ENCODE peak calls at places on chromosomes 4 and X, in ten cellular contexts. Y, I, T, B, D, S, Z, U, L and E are unnamed samples.

GRCh38 chrX:32842053-32842452 is 369.3 kb downstream of the DMD start:
- DNase-seq in Y (no peak), S (no peak), B (no peak), U (no peak), Z (no peak), T (no peak), D (no peak), I (no peak), L (no peak), E (no peak)

GRCh38 chrX:119501511-119502148 is 33.4 kb downstream of the SLC25A5 start:
- DNase-seq in Z (no peak), S (no peak), Y (no peak), D (no peak), L (no peak), B (no peak), T (no peak), I (no peak), U (no peak), E (no peak)

GRCh38 chr4:111213520-111213919 is 590.6 kb upstream of the PITX2 start:
- DNase-seq in D (no peak), I (no peak), B (no peak), T (no peak), Y (peak; percentile 36), Z (no peak), L (no peak), S (no peak), U (no peak), E (no peak)

GRCh38 chr4:4480685-4481393 is 61.0 kb downstream of the STX18 start:
- DNase-seq in U (peak; percentile 37), I (no peak), D (no peak), B (peak; percentile 34), T (no peak), S (peak; percentile 19), L (no peak), Y (no peak), Z (peak; percentile 38), E (no peak)

GRCh38 chr4:105451346-105451745 is 22.5 kb downstream of the PPA2 start:
- DNase-seq in U (no peak), B (no peak), Y (no peak), L (no peak), T (no peak), Z (no peak), D (no peak), I (no peak), S (no peak), E (no peak)

GRCh38 chr4:144288011-144288903 is 147.7 kb upstream of the GYPA start:
- DNase-seq in D (no peak), B (no peak), Z (no peak), I (no peak), U (no peak), S (no peak), L (no peak), Y (no peak), T (no peak), E (no peak)

GRCh38 chr4:148092316-148093014 is 349.7 kb downstream of the NR3C2 start:
- DNase-seq in L (no peak), Z (no peak), Y (no peak), S (no peak), I (no peak), B (no peak), D (no peak), U (no peak), T (no peak), E (no peak)

GRCh38 chr4:76984127-76984526 is 34.6 kb downstream of the SEPTIN11 start:
- DNase-seq in D (no peak), U (peak; percentile 77), Y (no peak), S (peak; percentile 9), L (no peak), I (no peak), Z (peak; percentile 67), B (no peak), T (peak; percentile 58), E (no peak)

GRCh38 chrX:149962859-149963757 is 24.8 kb upstream of the EOLA2 start:
- DNase-seq in D (peak; percentile 12), I (peak; percentile 33), Y (no peak), U (peak; percentile 70), S (peak; percentile 57), B (peak; percentile 26), Z (peak; percentile 73), L (peak; percentile 2), T (peak; percentile 39), E (peak; percentile 48)

GRCh38 chrX:21840199-21840557 is 761 bp downstream of the MBTPS2 start:
- DNase-seq in S (no peak), Y (no peak), I (no peak), T (no peak), B (no peak), Z (no peak), D (no peak), L (peak; percentile 10), U (peak; percentile 31), E (no peak)

GRCh38 chr4:86924805-86925204 is 10.0 kb upstream of the AFF1 start:
- DNase-seq in T (no peak), Z (peak; percentile 88), U (peak; percentile 86), D (no peak), Y (no peak), L (no peak), S (peak; percentile 53), B (no peak), I (no peak), E (no peak)